ENCODE peak calls at places on chromosomes 7 and 10, in four cellular contexts. P is SK-N-SH, T is epithelial cell of proximal tubule, A is choroid plexus epithelial cell. N is an unnamed sample.

GRCh38 chr10:62307635-62308034 is 39.0 kb upstream of the RTKN2 start:
- DNase-seq in P (no peak), T (no peak), A (no peak), N (no peak)

GRCh38 chr10:86170255-86171153 is 196.1 kb downstream of the GRID1 start:
- DNase-seq in A (no peak), T (no peak), P (no peak), N (no peak)

GRCh38 chr10:12394236-12395033 is 45.1 kb downstream of the CAMK1D start:
- DNase-seq in A (peak), T (no peak), P (no peak), N (peak)

GRCh38 chr10:122495406-122496340 is 34.3 kb downstream of the HTRA1 start:
- DNase-seq in A (peak), P (no peak), T (no peak), N (no peak)

GRCh38 chr10:52442576-52442975 is 128.5 kb downstream of the DKK1 start:
- DNase-seq in A (peak), P (no peak), T (no peak), N (no peak)

GRCh38 chr10:125068406-125068805 is 92.0 kb downstream of the CTBP2 start:
- DNase-seq in A (no peak), P (no peak), T (no peak), N (no peak)

GRCh38 chr7:135335628-135336139 is 102.0 kb downstream of the STRA8 start:
- DNase-seq in P (peak), A (peak), T (no peak), N (peak)

GRCh38 chr10:106479619-106480018 is 684.9 kb downstream of the SORCS1 start:
- DNase-seq in P (no peak), A (no peak), T (no peak), N (no peak)

GRCh38 chr7:134706468-134706867 is 59.8 kb downstream of the BPGM start:
- DNase-seq in A (no peak), P (no peak), T (no peak), N (no peak)

GRCh38 chr10:86962981-86963310 is 4.5 kb downstream of the SNCG start:
- DNase-seq in T (no peak), P (no peak), A (no peak), N (no peak)

GRCh38 chr7:78852951-78853350 is 600.5 kb downstream of the MAGI2 start:
- DNase-seq in P (no peak), T (no peak), A (peak), N (no peak)

GRCh38 chr10:25455980-25456567 is 281.3 kb downstream of the GPR158 start:
- DNase-seq in T (no peak), P (no peak), A (peak), N (no peak)

GRCh38 chr10:62083868-62084267 is 182.4 kb downstream of the ARID5B start:
- DNase-seq in T (no peak), P (peak), A (peak), N (no peak)

DNA sequence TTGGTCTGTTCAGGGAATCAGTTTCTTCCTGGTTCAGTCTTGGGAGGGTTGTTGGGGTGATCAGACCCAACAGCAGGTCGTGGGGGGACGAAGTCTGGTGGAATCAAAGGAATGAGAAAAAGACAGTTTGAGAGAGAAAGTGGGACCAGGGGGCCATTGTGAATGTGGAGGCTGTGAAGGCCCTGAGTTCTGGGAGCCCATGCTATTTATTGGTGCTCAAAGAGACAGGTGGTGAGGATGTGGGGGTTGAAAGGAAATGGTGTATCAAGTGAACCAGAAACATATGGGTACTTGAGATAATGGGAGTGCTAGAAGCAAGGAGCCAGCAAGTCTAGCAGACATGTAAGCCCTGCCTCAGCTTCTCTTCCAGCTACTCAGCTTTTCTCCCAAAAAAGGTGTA is 84.1 kb downstream of the CCSER2 start:
- DNase-seq in P (no peak), T (no peak), A (no peak), N (no peak)
- H3K4me3 ChIP-seq in P (no peak), T (no peak), A (no peak), N (no peak)

GRCh38 chr7:76292206-76292573 is 10.3 kb upstream of the HSPB1 start:
- DNase-seq in A (peak), T (no peak), P (no peak), N (no peak)
- H3K4me3 ChIP-seq in A (peak), T (peak), P (no peak), N (no peak)

GRCh38 chr10:95657250-95657649 is 739 bp upstream of the ALDH18A1 start:
- DNase-seq in A (no peak), T (no peak), P (no peak), N (no peak)
- H3K4me3 ChIP-seq in A (peak), T (peak), P (peak), N (no peak)

GRCh38 chr7:1095621-1096155 is 7.8 kb downstream of the GPER1 start:
- DNase-seq in P (no peak), T (no peak), A (no peak), N (no peak)
- H3K4me3 ChIP-seq in P (no peak), T (no peak), A (no peak), N (no peak)

GRCh38 chr10:72275351-72276012 is 1.8 kb downstream of the DDIT4 start:
- DNase-seq in T (no peak), P (no peak), A (peak), N (no peak)

GRCh38 chr10:72276013-72276387 is 2.3 kb downstream of the DDIT4 start:
- DNase-seq in T (no peak), A (peak), P (no peak), N (no peak)

GRCh38 chr10:72277996-72278667 is 4.4 kb downstream of the DDIT4 start:
- DNase-seq in A (peak), P (no peak), T (no peak), N (no peak)

GRCh38 chr10:72277340-72277995 is 3.7 kb downstream of the DDIT4 start:
- DNase-seq in A (peak), T (no peak), P (no peak), N (no peak)

DNA sequence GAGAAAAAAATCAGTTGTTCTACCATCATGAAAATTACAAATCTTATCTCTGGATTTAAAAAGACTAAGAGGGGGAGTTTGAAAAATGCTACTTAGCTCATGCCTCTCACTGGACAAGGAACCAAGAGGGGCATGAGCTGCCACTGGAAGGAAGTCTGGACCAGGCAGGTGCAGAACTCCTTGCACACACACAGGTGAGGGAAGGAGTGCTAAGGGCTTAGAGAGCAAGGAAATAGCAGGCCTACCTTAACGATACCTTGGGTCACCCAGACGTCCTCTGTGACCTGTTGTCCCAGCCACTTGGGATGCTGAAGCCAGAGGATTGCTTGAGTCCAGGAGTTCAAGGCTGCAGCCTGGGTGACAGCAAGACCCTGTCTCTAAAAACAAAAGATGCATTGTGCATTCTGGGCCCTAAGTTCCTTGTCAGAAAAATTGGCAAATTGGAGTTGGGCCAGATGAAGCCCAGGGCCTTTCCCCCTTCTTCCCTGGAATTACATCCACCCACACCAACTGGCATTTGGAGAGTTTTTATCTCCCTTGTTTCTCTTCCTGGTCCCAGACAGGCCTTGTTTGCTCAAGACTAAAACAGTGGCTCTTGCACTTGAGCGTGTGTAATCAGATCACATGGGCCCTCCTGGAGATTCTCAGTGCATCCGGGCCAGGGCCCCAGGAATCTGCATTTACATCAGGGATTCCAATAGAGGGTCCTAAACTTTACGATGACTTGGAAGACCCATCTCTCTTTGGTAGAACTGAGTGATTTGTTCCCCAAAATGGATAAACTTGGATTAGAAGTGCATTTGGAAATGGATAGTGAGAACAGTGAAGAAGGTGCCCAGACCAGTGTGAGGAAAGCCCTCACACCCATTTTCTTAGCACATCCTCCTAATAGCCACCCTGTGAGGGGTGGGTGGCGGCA is 3.0 kb downstream of the DDIT4 start:
- DNase-seq in A (peak), P (no peak), T (no peak), N (no peak)
- H3K4me3 ChIP-seq in A (peak), P (peak), T (peak), N (peak)